ENCODE peak calls at places on chromosomes 3 and 15, in seven cellular contexts. Q, O, L, V, X, J and G are unnamed samples.
A peak's percentile ranks its signal among the peaks of the same experiment; 100 is the strongest.

GRCh38 chr15:65466901-65467300 is 44.2 kb upstream of the IGDCC4 start:
- DNase-seq in J (no peak), Q (no peak), L (no peak), V (no peak), X (no peak), O (no peak), G (no peak)

GRCh38 chr3:29618395-29619291 is 337.8 kb downstream of the RBMS3 start:
- DNase-seq in O (no peak), V (no peak), X (no peak), L (no peak), Q (peak; percentile 4), J (no peak), G (no peak)

GRCh38 chr3:114052216-114052615 is 4.1 kb downstream of the CCDC191 start:
- DNase-seq in J (no peak), X (no peak), L (no peak), Q (peak; percentile 7), V (no peak), O (no peak), G (no peak)

GRCh38 chr15:53910852-53911251 is 67.4 kb upstream of the UNC13C start:
- DNase-seq in O (no peak), L (no peak), X (no peak), Q (peak; percentile 33), V (no peak), J (no peak), G (no peak)

GRCh38 chr3:44047796-44048195 is 193.9 kb upstream of the TOPAZ1 start:
- DNase-seq in L (no peak), V (no peak), X (no peak), J (no peak), O (no peak), Q (no peak), G (no peak)

GRCh38 chr15:35289029-35289617 is 204.0 kb upstream of the NANOGP8 start:
- DNase-seq in Q (peak; percentile 72), L (peak; percentile 12), J (peak; percentile 41), X (no peak), O (peak; percentile 41), V (no peak), G (peak; percentile 36)

GRCh38 chr15:35306361-35306981 is 221.4 kb upstream of the NANOGP8 start:
- DNase-seq in X (no peak), Q (peak; percentile 76), V (no peak), L (no peak), O (peak; percentile 49), J (no peak), G (no peak)

GRCh38 chr15:96827981-96828380 is 497.5 kb downstream of the NR2F2 start:
- DNase-seq in O (no peak), J (no peak), V (no peak), X (no peak), L (no peak), Q (no peak), G (no peak)

GRCh38 chr3:65436580-65436979 is 602.1 kb downstream of the MAGI1 start:
- DNase-seq in V (no peak), L (peak; percentile 54), J (no peak), Q (no peak), O (peak; percentile 46), X (no peak), G (peak; percentile 22)

GRCh38 chr3:95715137-95715536 is 1099.3 kb upstream of the EPHA6 start:
- DNase-seq in O (no peak), Q (no peak), X (no peak), V (no peak), J (no peak), L (no peak), G (no peak)

GRCh38 chr3:81684739-81685395 is 76.6 kb downstream of the GBE1 start:
- DNase-seq in O (peak; percentile 27), Q (peak; percentile 5), V (no peak), X (no peak), L (no peak), J (no peak), G (no peak)

GRCh38 chr3:128312271-128312670 is 154.4 kb downstream of the DNAJB8 start:
- DNase-seq in Q (no peak), J (no peak), O (no peak), L (no peak), X (no peak), V (no peak), G (no peak)

GRCh38 chr3:182238141-182238540 is 526.4 kb downstream of the SOX2 start:
- DNase-seq in L (no peak), J (no peak), Q (no peak), V (no peak), O (no peak), X (no peak), G (no peak)

GRCh38 chr15:75733761-75734651 is 21.4 kb upstream of the CSPG4 start:
- DNase-seq in L (no peak), Q (no peak), X (no peak), J (no peak), O (no peak), V (peak; percentile 46), G (no peak)

GRCh38 chr15:88658972-88659931 is 20.4 kb downstream of the ISG20 start:
- DNase-seq in L (no peak), Q (peak; percentile 77), O (peak; percentile 82), X (no peak), V (peak; percentile 61), J (no peak), G (no peak)

GRCh38 chr15:66881173-66881905 is 179.3 kb downstream of the SMAD6 start:
- DNase-seq in V (peak; percentile 14), O (no peak), X (peak; percentile 14), L (no peak), Q (no peak), J (no peak), G (no peak)

GRCh38 chr15:46442901-46443590 is 808.2 kb downstream of the SQOR start:
- DNase-seq in X (no peak), O (no peak), V (no peak), L (no peak), J (no peak), Q (no peak), G (no peak)

GRCh38 chr3:127673191-127674098 is 693 bp downstream of the ABTB1 start:
- DNase-seq in O (peak; percentile 75), X (peak; percentile 85), Q (peak; percentile 28), J (no peak), L (peak; percentile 58), V (peak; percentile 84), G (peak; percentile 56)

GRCh38 chr3:171160326-171160725 is 133.8 kb upstream of the SLC2A2 start:
- DNase-seq in X (no peak), Q (peak; percentile 45), L (no peak), V (no peak), J (no peak), O (peak; percentile 21), G (no peak)

GRCh38 chr3:25992606-25993005 is 202.7 kb downstream of the OXSM start:
- DNase-seq in Q (no peak), L (no peak), J (no peak), X (no peak), V (no peak), O (no peak), G (no peak)

GRCh38 chr3:185549111-185549510 is 3.3 kb downstream of the LIPH start:
- DNase-seq in X (no peak), O (peak; percentile 95), L (no peak), J (peak; percentile 13), Q (peak; percentile 97), V (no peak), G (no peak)

GRCh38 chr3:72750405-72750922 is 97.8 kb downstream of the SHQ1 start:
- DNase-seq in V (no peak), O (no peak), X (no peak), Q (no peak), J (no peak), L (no peak), G (no peak)

GRCh38 chr15:29092376-29093064 is 177.1 kb downstream of the NSMCE3 start:
- DNase-seq in J (no peak), V (no peak), O (no peak), X (no peak), Q (no peak), L (no peak), G (no peak)

GRCh38 chr3:195104340-195104739 is 166.6 kb downstream of the XXYLT1 start:
- DNase-seq in L (no peak), X (no peak), O (no peak), V (no peak), J (no peak), Q (no peak), G (no peak)